ENCODE peak calls at places on chromosomes 12 and 14, in eight cellular contexts. One of them, this sample, is unnamed.

GRCh38 chr14:93014038-93015023 is 91.4 kb downstream of the CHGA start:
- DNase-seq in CD4-positive, alpha-beta T cell: no peak
- DNase-seq in activated CD4-positive, alpha-beta T cell treated with anti-CD3 and anti-CD28 coated beads for 1 hour: no peak
- DNase-seq in naive thymus-derived CD8-positive, alpha-beta T cell: no peak
- DNase-seq in hypothalamus: no peak
- DNase-seq in colonic mucosa: no peak
- DNase-seq in stimulated activated CD8-positive, alpha-beta memory T cell treated with anti-CD3 and anti-CD28 coated beads, Interleukin-15, amount 100 ng/mL, for 24 hours: no peak
- DNase-seq in M059J: no peak
- DNase-seq in this sample: no peak

GRCh38 chr14:69312608-69313007 is 52.6 kb downstream of the GALNT16 start:
- DNase-seq in CD4-positive, alpha-beta T cell: no peak
- DNase-seq in activated CD4-positive, alpha-beta T cell treated with anti-CD3 and anti-CD28 coated beads for 1 hour: no peak
- DNase-seq in naive thymus-derived CD8-positive, alpha-beta T cell: no peak
- DNase-seq in hypothalamus: peak; percentile 60
- DNase-seq in colonic mucosa: no peak
- DNase-seq in stimulated activated CD8-positive, alpha-beta memory T cell treated with anti-CD3 and anti-CD28 coated beads, Interleukin-15, amount 100 ng/mL, for 24 hours: no peak
- DNase-seq in M059J: no peak
- DNase-seq in this sample: no peak

GRCh38 chr12:39272934-39273770 is 169.8 kb downstream of the KIF21A start:
- DNase-seq in CD4-positive, alpha-beta T cell: no peak
- DNase-seq in activated CD4-positive, alpha-beta T cell treated with anti-CD3 and anti-CD28 coated beads for 1 hour: no peak
- DNase-seq in naive thymus-derived CD8-positive, alpha-beta T cell: peak; percentile 28
- DNase-seq in hypothalamus: peak; percentile 4
- DNase-seq in colonic mucosa: peak; percentile 45
- DNase-seq in stimulated activated CD8-positive, alpha-beta memory T cell treated with anti-CD3 and anti-CD28 coated beads, Interleukin-15, amount 100 ng/mL, for 24 hours: no peak
- DNase-seq in M059J: peak; percentile 40
- DNase-seq in this sample: no peak

GRCh38 chr12:69284131-69284530 is 44.8 kb downstream of the CPSF6 start:
- DNase-seq in CD4-positive, alpha-beta T cell: peak; percentile 9
- DNase-seq in activated CD4-positive, alpha-beta T cell treated with anti-CD3 and anti-CD28 coated beads for 1 hour: no peak
- DNase-seq in naive thymus-derived CD8-positive, alpha-beta T cell: no peak
- DNase-seq in hypothalamus: peak; percentile 54
- DNase-seq in colonic mucosa: peak; percentile 65
- DNase-seq in stimulated activated CD8-positive, alpha-beta memory T cell treated with anti-CD3 and anti-CD28 coated beads, Interleukin-15, amount 100 ng/mL, for 24 hours: no peak
- DNase-seq in M059J: peak; percentile 86
- DNase-seq in this sample: no peak

GRCh38 chr12:53055471-53056266 is 5.8 kb downstream of the TNS2 start:
- DNase-seq in CD4-positive, alpha-beta T cell: no peak
- DNase-seq in activated CD4-positive, alpha-beta T cell treated with anti-CD3 and anti-CD28 coated beads for 1 hour: no peak
- DNase-seq in naive thymus-derived CD8-positive, alpha-beta T cell: no peak
- DNase-seq in hypothalamus: no peak
- DNase-seq in colonic mucosa: no peak
- DNase-seq in stimulated activated CD8-positive, alpha-beta memory T cell treated with anti-CD3 and anti-CD28 coated beads, Interleukin-15, amount 100 ng/mL, for 24 hours: no peak
- DNase-seq in M059J: no peak
- DNase-seq in this sample: no peak

GRCh38 chr12:132395908-132396305 is 66.5 kb upstream of the GALNT9 start:
- DNase-seq in CD4-positive, alpha-beta T cell: no peak
- DNase-seq in activated CD4-positive, alpha-beta T cell treated with anti-CD3 and anti-CD28 coated beads for 1 hour: no peak
- DNase-seq in naive thymus-derived CD8-positive, alpha-beta T cell: no peak
- DNase-seq in hypothalamus: no peak
- DNase-seq in colonic mucosa: no peak
- DNase-seq in stimulated activated CD8-positive, alpha-beta memory T cell treated with anti-CD3 and anti-CD28 coated beads, Interleukin-15, amount 100 ng/mL, for 24 hours: no peak
- DNase-seq in M059J: no peak
- DNase-seq in this sample: no peak

GRCh38 chr12:65525501-65526141 is 247.1 kb downstream of the MSRB3 start:
- DNase-seq in CD4-positive, alpha-beta T cell: no peak
- DNase-seq in activated CD4-positive, alpha-beta T cell treated with anti-CD3 and anti-CD28 coated beads for 1 hour: no peak
- DNase-seq in naive thymus-derived CD8-positive, alpha-beta T cell: no peak
- DNase-seq in hypothalamus: no peak
- DNase-seq in colonic mucosa: no peak
- DNase-seq in stimulated activated CD8-positive, alpha-beta memory T cell treated with anti-CD3 and anti-CD28 coated beads, Interleukin-15, amount 100 ng/mL, for 24 hours: no peak
- DNase-seq in M059J: peak; percentile 95
- DNase-seq in this sample: no peak

GRCh38 chr14:73613046-73613383 is 698 bp downstream of the ACOT6 start:
- DNase-seq in CD4-positive, alpha-beta T cell: no peak
- DNase-seq in activated CD4-positive, alpha-beta T cell treated with anti-CD3 and anti-CD28 coated beads for 1 hour: no peak
- DNase-seq in naive thymus-derived CD8-positive, alpha-beta T cell: no peak
- DNase-seq in hypothalamus: no peak
- DNase-seq in colonic mucosa: peak; percentile 36
- DNase-seq in stimulated activated CD8-positive, alpha-beta memory T cell treated with anti-CD3 and anti-CD28 coated beads, Interleukin-15, amount 100 ng/mL, for 24 hours: no peak
- DNase-seq in M059J: no peak
- DNase-seq in this sample: no peak

GRCh38 chr12:31772186-31772585 is 43.4 kb upstream of the AMN1 start:
- DNase-seq in CD4-positive, alpha-beta T cell: no peak
- DNase-seq in activated CD4-positive, alpha-beta T cell treated with anti-CD3 and anti-CD28 coated beads for 1 hour: no peak
- DNase-seq in naive thymus-derived CD8-positive, alpha-beta T cell: no peak
- DNase-seq in hypothalamus: no peak
- DNase-seq in colonic mucosa: no peak
- DNase-seq in stimulated activated CD8-positive, alpha-beta memory T cell treated with anti-CD3 and anti-CD28 coated beads, Interleukin-15, amount 100 ng/mL, for 24 hours: no peak
- DNase-seq in M059J: no peak
- DNase-seq in this sample: no peak

GRCh38 chr12:101021911-101022388 is 188.1 kb downstream of the SLC5A8 start:
- DNase-seq in CD4-positive, alpha-beta T cell: no peak
- DNase-seq in activated CD4-positive, alpha-beta T cell treated with anti-CD3 and anti-CD28 coated beads for 1 hour: no peak
- DNase-seq in naive thymus-derived CD8-positive, alpha-beta T cell: no peak
- DNase-seq in hypothalamus: no peak
- DNase-seq in colonic mucosa: no peak
- DNase-seq in stimulated activated CD8-positive, alpha-beta memory T cell treated with anti-CD3 and anti-CD28 coated beads, Interleukin-15, amount 100 ng/mL, for 24 hours: no peak
- DNase-seq in M059J: peak; percentile 89
- DNase-seq in this sample: no peak

GRCh38 chr14:60272177-60272576 is 23.2 kb downstream of the PPM1A start:
- DNase-seq in CD4-positive, alpha-beta T cell: no peak
- DNase-seq in activated CD4-positive, alpha-beta T cell treated with anti-CD3 and anti-CD28 coated beads for 1 hour: no peak
- DNase-seq in naive thymus-derived CD8-positive, alpha-beta T cell: no peak
- DNase-seq in hypothalamus: no peak
- DNase-seq in colonic mucosa: no peak
- DNase-seq in stimulated activated CD8-positive, alpha-beta memory T cell treated with anti-CD3 and anti-CD28 coated beads, Interleukin-15, amount 100 ng/mL, for 24 hours: no peak
- DNase-seq in M059J: no peak
- DNase-seq in this sample: no peak

GRCh38 chr12:52007982-52008510 is 1.3 kb downstream of the TAMALIN start:
- DNase-seq in CD4-positive, alpha-beta T cell: no peak
- DNase-seq in activated CD4-positive, alpha-beta T cell treated with anti-CD3 and anti-CD28 coated beads for 1 hour: no peak
- DNase-seq in naive thymus-derived CD8-positive, alpha-beta T cell: no peak
- DNase-seq in hypothalamus: no peak
- DNase-seq in colonic mucosa: no peak
- DNase-seq in stimulated activated CD8-positive, alpha-beta memory T cell treated with anti-CD3 and anti-CD28 coated beads, Interleukin-15, amount 100 ng/mL, for 24 hours: no peak
- DNase-seq in M059J: no peak
- DNase-seq in this sample: no peak

GRCh38 chr12:153080-153746 is 60.7 kb downstream of the SLC6A12 start:
- DNase-seq in CD4-positive, alpha-beta T cell: peak; percentile 25
- DNase-seq in activated CD4-positive, alpha-beta T cell treated with anti-CD3 and anti-CD28 coated beads for 1 hour: peak; percentile 17
- DNase-seq in naive thymus-derived CD8-positive, alpha-beta T cell: peak; percentile 56
- DNase-seq in hypothalamus: peak; percentile 27
- DNase-seq in colonic mucosa: peak; percentile 77
- DNase-seq in stimulated activated CD8-positive, alpha-beta memory T cell treated with anti-CD3 and anti-CD28 coated beads, Interleukin-15, amount 100 ng/mL, for 24 hours: no peak
- DNase-seq in M059J: peak; percentile 47
- DNase-seq in this sample: peak; percentile 18

GRCh38 chr12:67877697-67878096 is 111.5 kb upstream of the IFNG-AS1 start:
- DNase-seq in CD4-positive, alpha-beta T cell: no peak
- DNase-seq in activated CD4-positive, alpha-beta T cell treated with anti-CD3 and anti-CD28 coated beads for 1 hour: no peak
- DNase-seq in naive thymus-derived CD8-positive, alpha-beta T cell: no peak
- DNase-seq in hypothalamus: no peak
- DNase-seq in colonic mucosa: no peak
- DNase-seq in stimulated activated CD8-positive, alpha-beta memory T cell treated with anti-CD3 and anti-CD28 coated beads, Interleukin-15, amount 100 ng/mL, for 24 hours: no peak
- DNase-seq in M059J: no peak
- DNase-seq in this sample: no peak

GRCh38 chr12:54144738-54145137 is 44.0 kb downstream of the SMUG1 start:
- DNase-seq in CD4-positive, alpha-beta T cell: no peak
- DNase-seq in activated CD4-positive, alpha-beta T cell treated with anti-CD3 and anti-CD28 coated beads for 1 hour: no peak
- DNase-seq in naive thymus-derived CD8-positive, alpha-beta T cell: no peak
- DNase-seq in hypothalamus: no peak
- DNase-seq in colonic mucosa: no peak
- DNase-seq in stimulated activated CD8-positive, alpha-beta memory T cell treated with anti-CD3 and anti-CD28 coated beads, Interleukin-15, amount 100 ng/mL, for 24 hours: no peak
- DNase-seq in M059J: no peak
- DNase-seq in this sample: no peak

GRCh38 chr12:57454566-57455373 is at the start of gene INHBE:
- DNase-seq in CD4-positive, alpha-beta T cell: no peak
- DNase-seq in activated CD4-positive, alpha-beta T cell treated with anti-CD3 and anti-CD28 coated beads for 1 hour: no peak
- DNase-seq in naive thymus-derived CD8-positive, alpha-beta T cell: no peak
- DNase-seq in hypothalamus: no peak
- DNase-seq in colonic mucosa: no peak
- DNase-seq in stimulated activated CD8-positive, alpha-beta memory T cell treated with anti-CD3 and anti-CD28 coated beads, Interleukin-15, amount 100 ng/mL, for 24 hours: no peak
- DNase-seq in M059J: no peak
- DNase-seq in this sample: no peak

GRCh38 chr14:68309121-68309520 is 483.7 kb downstream of the ZFP36L1 start:
- DNase-seq in CD4-positive, alpha-beta T cell: no peak
- DNase-seq in activated CD4-positive, alpha-beta T cell treated with anti-CD3 and anti-CD28 coated beads for 1 hour: no peak
- DNase-seq in naive thymus-derived CD8-positive, alpha-beta T cell: no peak
- DNase-seq in hypothalamus: no peak
- DNase-seq in colonic mucosa: no peak
- DNase-seq in stimulated activated CD8-positive, alpha-beta memory T cell treated with anti-CD3 and anti-CD28 coated beads, Interleukin-15, amount 100 ng/mL, for 24 hours: no peak
- DNase-seq in M059J: peak; percentile 50
- DNase-seq in this sample: no peak

GRCh38 chr14:102508774-102509743 is 517 bp downstream of the ANKRD9 start:
- DNase-seq in CD4-positive, alpha-beta T cell: no peak
- DNase-seq in activated CD4-positive, alpha-beta T cell treated with anti-CD3 and anti-CD28 coated beads for 1 hour: peak; percentile 30
- DNase-seq in naive thymus-derived CD8-positive, alpha-beta T cell: peak; percentile 30
- DNase-seq in hypothalamus: peak; percentile 47
- DNase-seq in colonic mucosa: peak; percentile 62
- DNase-seq in stimulated activated CD8-positive, alpha-beta memory T cell treated with anti-CD3 and anti-CD28 coated beads, Interleukin-15, amount 100 ng/mL, for 24 hours: no peak
- DNase-seq in M059J: peak; percentile 20
- DNase-seq in this sample: peak; percentile 53

GRCh38 chr12:7373226-7373625 is 69.4 kb downstream of the ACSM4 start:
- DNase-seq in CD4-positive, alpha-beta T cell: no peak
- DNase-seq in activated CD4-positive, alpha-beta T cell treated with anti-CD3 and anti-CD28 coated beads for 1 hour: no peak
- DNase-seq in naive thymus-derived CD8-positive, alpha-beta T cell: no peak
- DNase-seq in hypothalamus: no peak
- DNase-seq in colonic mucosa: no peak
- DNase-seq in stimulated activated CD8-positive, alpha-beta memory T cell treated with anti-CD3 and anti-CD28 coated beads, Interleukin-15, amount 100 ng/mL, for 24 hours: no peak
- DNase-seq in M059J: no peak
- DNase-seq in this sample: no peak

GRCh38 chr12:104751024-104751570 is 207.0 kb downstream of the SLC41A2 start:
- DNase-seq in CD4-positive, alpha-beta T cell: no peak
- DNase-seq in activated CD4-positive, alpha-beta T cell treated with anti-CD3 and anti-CD28 coated beads for 1 hour: no peak
- DNase-seq in naive thymus-derived CD8-positive, alpha-beta T cell: no peak
- DNase-seq in hypothalamus: no peak
- DNase-seq in colonic mucosa: no peak
- DNase-seq in stimulated activated CD8-positive, alpha-beta memory T cell treated with anti-CD3 and anti-CD28 coated beads, Interleukin-15, amount 100 ng/mL, for 24 hours: no peak
- DNase-seq in M059J: no peak
- DNase-seq in this sample: no peak

GRCh38 chr14:34113051-34113511 is 162.2 kb upstream of the EGLN3 start:
- DNase-seq in CD4-positive, alpha-beta T cell: no peak
- DNase-seq in activated CD4-positive, alpha-beta T cell treated with anti-CD3 and anti-CD28 coated beads for 1 hour: no peak
- DNase-seq in naive thymus-derived CD8-positive, alpha-beta T cell: no peak
- DNase-seq in hypothalamus: no peak
- DNase-seq in colonic mucosa: no peak
- DNase-seq in stimulated activated CD8-positive, alpha-beta memory T cell treated with anti-CD3 and anti-CD28 coated beads, Interleukin-15, amount 100 ng/mL, for 24 hours: no peak
- DNase-seq in M059J: peak; percentile 82
- DNase-seq in this sample: no peak

GRCh38 chr12:128976120-128976519 is 122.8 kb downstream of the GLT1D1 start:
- DNase-seq in CD4-positive, alpha-beta T cell: no peak
- DNase-seq in activated CD4-positive, alpha-beta T cell treated with anti-CD3 and anti-CD28 coated beads for 1 hour: no peak
- DNase-seq in naive thymus-derived CD8-positive, alpha-beta T cell: no peak
- DNase-seq in hypothalamus: peak; percentile 23
- DNase-seq in colonic mucosa: peak; percentile 40
- DNase-seq in stimulated activated CD8-positive, alpha-beta memory T cell treated with anti-CD3 and anti-CD28 coated beads, Interleukin-15, amount 100 ng/mL, for 24 hours: no peak
- DNase-seq in M059J: no peak
- DNase-seq in this sample: no peak

GRCh38 chr12:2902287-2902880 is 11.7 kb downstream of the TULP3 start:
- DNase-seq in CD4-positive, alpha-beta T cell: no peak
- DNase-seq in activated CD4-positive, alpha-beta T cell treated with anti-CD3 and anti-CD28 coated beads for 1 hour: no peak
- DNase-seq in naive thymus-derived CD8-positive, alpha-beta T cell: no peak
- DNase-seq in hypothalamus: peak; percentile 65
- DNase-seq in colonic mucosa: no peak
- DNase-seq in stimulated activated CD8-positive, alpha-beta memory T cell treated with anti-CD3 and anti-CD28 coated beads, Interleukin-15, amount 100 ng/mL, for 24 hours: no peak
- DNase-seq in M059J: no peak
- DNase-seq in this sample: no peak

GRCh38 chr14:95993768-95994592 is 45.2 kb upstream of the C14orf132 start:
- DNase-seq in CD4-positive, alpha-beta T cell: no peak
- DNase-seq in activated CD4-positive, alpha-beta T cell treated with anti-CD3 and anti-CD28 coated beads for 1 hour: no peak
- DNase-seq in naive thymus-derived CD8-positive, alpha-beta T cell: peak; percentile 45
- DNase-seq in hypothalamus: no peak
- DNase-seq in colonic mucosa: peak; percentile 21
- DNase-seq in stimulated activated CD8-positive, alpha-beta memory T cell treated with anti-CD3 and anti-CD28 coated beads, Interleukin-15, amount 100 ng/mL, for 24 hours: no peak
- DNase-seq in M059J: peak; percentile 43
- DNase-seq in this sample: no peak

GRCh38 chr14:89720741-89721315 is 233.7 kb downstream of the EFCAB11 start:
- DNase-seq in CD4-positive, alpha-beta T cell: peak; percentile 67
- DNase-seq in activated CD4-positive, alpha-beta T cell treated with anti-CD3 and anti-CD28 coated beads for 1 hour: peak; percentile 51
- DNase-seq in naive thymus-derived CD8-positive, alpha-beta T cell: peak; percentile 93
- DNase-seq in hypothalamus: peak; percentile 5
- DNase-seq in colonic mucosa: no peak
- DNase-seq in stimulated activated CD8-positive, alpha-beta memory T cell treated with anti-CD3 and anti-CD28 coated beads, Interleukin-15, amount 100 ng/mL, for 24 hours: no peak
- DNase-seq in M059J: no peak
- DNase-seq in this sample: peak; percentile 45

GRCh38 chr12:84054811-84055210 is 857.8 kb downstream of the SLC6A15 start:
- DNase-seq in CD4-positive, alpha-beta T cell: no peak
- DNase-seq in activated CD4-positive, alpha-beta T cell treated with anti-CD3 and anti-CD28 coated beads for 1 hour: no peak
- DNase-seq in naive thymus-derived CD8-positive, alpha-beta T cell: no peak
- DNase-seq in hypothalamus: no peak
- DNase-seq in colonic mucosa: no peak
- DNase-seq in stimulated activated CD8-positive, alpha-beta memory T cell treated with anti-CD3 and anti-CD28 coated beads, Interleukin-15, amount 100 ng/mL, for 24 hours: no peak
- DNase-seq in M059J: no peak
- DNase-seq in this sample: no peak

GRCh38 chr12:55703288-55703687 is 4.4 kb downstream of the ITGA7 start:
- DNase-seq in CD4-positive, alpha-beta T cell: no peak
- DNase-seq in activated CD4-positive, alpha-beta T cell treated with anti-CD3 and anti-CD28 coated beads for 1 hour: no peak
- DNase-seq in naive thymus-derived CD8-positive, alpha-beta T cell: no peak
- DNase-seq in hypothalamus: peak; percentile 48
- DNase-seq in colonic mucosa: no peak
- DNase-seq in stimulated activated CD8-positive, alpha-beta memory T cell treated with anti-CD3 and anti-CD28 coated beads, Interleukin-15, amount 100 ng/mL, for 24 hours: no peak
- DNase-seq in M059J: no peak
- DNase-seq in this sample: no peak

GRCh38 chr14:89428556-89429196 is 11.6 kb upstream of the FOXN3 start:
- DNase-seq in CD4-positive, alpha-beta T cell: no peak
- DNase-seq in activated CD4-positive, alpha-beta T cell treated with anti-CD3 and anti-CD28 coated beads for 1 hour: no peak
- DNase-seq in naive thymus-derived CD8-positive, alpha-beta T cell: no peak
- DNase-seq in hypothalamus: peak; percentile 11
- DNase-seq in colonic mucosa: no peak
- DNase-seq in stimulated activated CD8-positive, alpha-beta memory T cell treated with anti-CD3 and anti-CD28 coated beads, Interleukin-15, amount 100 ng/mL, for 24 hours: no peak
- DNase-seq in M059J: peak; percentile 21
- DNase-seq in this sample: no peak

GRCh38 chr14:66444271-66444987 is 41.7 kb upstream of the CCDC196 start:
- DNase-seq in CD4-positive, alpha-beta T cell: no peak
- DNase-seq in activated CD4-positive, alpha-beta T cell treated with anti-CD3 and anti-CD28 coated beads for 1 hour: no peak
- DNase-seq in naive thymus-derived CD8-positive, alpha-beta T cell: no peak
- DNase-seq in hypothalamus: no peak
- DNase-seq in colonic mucosa: peak; percentile 18
- DNase-seq in stimulated activated CD8-positive, alpha-beta memory T cell treated with anti-CD3 and anti-CD28 coated beads, Interleukin-15, amount 100 ng/mL, for 24 hours: no peak
- DNase-seq in M059J: no peak
- DNase-seq in this sample: no peak

GRCh38 chr12:6430124-6430989 is 14.4 kb upstream of the CD27 start:
- DNase-seq in CD4-positive, alpha-beta T cell: no peak
- DNase-seq in activated CD4-positive, alpha-beta T cell treated with anti-CD3 and anti-CD28 coated beads for 1 hour: no peak
- DNase-seq in naive thymus-derived CD8-positive, alpha-beta T cell: no peak
- DNase-seq in hypothalamus: no peak
- DNase-seq in colonic mucosa: peak; percentile 90
- DNase-seq in stimulated activated CD8-positive, alpha-beta memory T cell treated with anti-CD3 and anti-CD28 coated beads, Interleukin-15, amount 100 ng/mL, for 24 hours: no peak
- DNase-seq in M059J: peak; percentile 96
- DNase-seq in this sample: no peak

This sample was measured in activated B cell treated with CpG ODN at 0.5 μM for 24 hours.